ENCODE peak calls at places on chromosomes 16 and 17, in four cellular contexts. One of them, this sample, is unnamed.

GRCh38 chr16:12793120-12793889 is 10.4 kb downstream of the CPPED1 start:
- DNase-seq in esophagus squamous epithelium: no peak
- DNase-seq in tibial nerve: no peak
- DNase-seq in thoracic aorta: no peak
- DNase-seq in this sample: no peak

GRCh38 chr17:71055128-71055527 is 885.8 kb downstream of the KCNJ2 start:
- DNase-seq in esophagus squamous epithelium: no peak
- DNase-seq in tibial nerve: no peak
- DNase-seq in thoracic aorta: no peak
- DNase-seq in this sample: no peak

GRCh38 chr16:13921328-13921727 is 1.4 kb downstream of the ERCC4 start:
- DNase-seq in tibial nerve: no peak
- DNase-seq in thoracic aorta: no peak
- DNase-seq in esophagus squamous epithelium: no peak
- DNase-seq in this sample: no peak

GRCh38 chr17:50979524-50979927 is 113.4 kb upstream of the TOB1 start:
- DNase-seq in thoracic aorta: no peak
- DNase-seq in esophagus squamous epithelium: no peak
- DNase-seq in tibial nerve: no peak
- DNase-seq in this sample: no peak

GRCh38 chr17:75830168-75831031 is 13.8 kb downstream of the UNC13D start:
- DNase-seq in esophagus squamous epithelium: no peak
- DNase-seq in tibial nerve: no peak
- DNase-seq in thoracic aorta: no peak
- DNase-seq in this sample: no peak

GRCh38 chr16:2095315-2095853 is 40.3 kb downstream of the PKD1 start:
- DNase-seq in esophagus squamous epithelium: no peak
- DNase-seq in tibial nerve: no peak
- DNase-seq in thoracic aorta: no peak
- DNase-seq in this sample: no peak

GRCh38 chr16:21943571-21943970 is 9.6 kb upstream of the UQCRC2 start:
- DNase-seq in thoracic aorta: no peak
- DNase-seq in tibial nerve: no peak
- DNase-seq in esophagus squamous epithelium: no peak
- DNase-seq in this sample: no peak

GRCh38 chr17:66525338-66525737 is 222.9 kb downstream of the PRKCA start:
- DNase-seq in tibial nerve: no peak
- DNase-seq in esophagus squamous epithelium: no peak
- DNase-seq in thoracic aorta: no peak
- DNase-seq in this sample: no peak

GRCh38 chr17:44781553-44782348 is 23.0 kb downstream of the ADAM11 start:
- DNase-seq in esophagus squamous epithelium: no peak
- DNase-seq in thoracic aorta: no peak
- DNase-seq in tibial nerve: no peak
- DNase-seq in this sample: no peak

GRCh38 chr16:2955438-2955778 is 8.7 kb upstream of the KREMEN2 start:
- DNase-seq in thoracic aorta: no peak
- DNase-seq in tibial nerve: no peak
- DNase-seq in esophagus squamous epithelium: no peak
- DNase-seq in this sample: no peak

GRCh38 chr17:74199306-74200092 is 4.0 kb upstream of the RPL38 start:
- DNase-seq in esophagus squamous epithelium: no peak
- DNase-seq in thoracic aorta: no peak
- DNase-seq in tibial nerve: peak; percentile 61
- DNase-seq in this sample: no peak

GRCh38 chr16:4693296-4693955 is at the start of gene NUDT16L1:
- DNase-seq in thoracic aorta: peak; percentile 77
- DNase-seq in esophagus squamous epithelium: peak; percentile 86
- DNase-seq in tibial nerve: peak; percentile 89
- DNase-seq in this sample: peak; percentile 70

GRCh38 chr17:266701-267656 is 85.5 kb upstream of the DOC2B start:
- DNase-seq in esophagus squamous epithelium: no peak
- DNase-seq in thoracic aorta: peak; percentile 45
- DNase-seq in tibial nerve: no peak
- DNase-seq in this sample: no peak

GRCh38 chr16:4936991-4937781 is at the start of gene PPL:
- DNase-seq in tibial nerve: peak; percentile 37
- DNase-seq in esophagus squamous epithelium: no peak
- DNase-seq in thoracic aorta: no peak
- DNase-seq in this sample: no peak

GRCh38 chr17:34613064-34614019 is 34.0 kb downstream of the TMEM132E start:
- DNase-seq in thoracic aorta: no peak
- DNase-seq in esophagus squamous epithelium: no peak
- DNase-seq in tibial nerve: no peak
- DNase-seq in this sample: no peak

GRCh38 chr17:4956493-4957061 is 5.7 kb downstream of the ENO3 start:
- DNase-seq in thoracic aorta: no peak
- DNase-seq in tibial nerve: no peak
- DNase-seq in esophagus squamous epithelium: no peak
- DNase-seq in this sample: no peak

GRCh38 chr17:73290399-73291259 is 21.2 kb downstream of the CDC42EP4 start:
- DNase-seq in tibial nerve: no peak
- DNase-seq in esophagus squamous epithelium: no peak
- DNase-seq in thoracic aorta: no peak
- DNase-seq in this sample: no peak

GRCh38 chr17:43018008-43018853 is 4.0 kb downstream of the VAT1 start:
- DNase-seq in thoracic aorta: no peak
- DNase-seq in tibial nerve: no peak
- DNase-seq in esophagus squamous epithelium: no peak
- DNase-seq in this sample: no peak

GRCh38 chr17:75273968-75274708 is 3.1 kb upstream of the MIF4GD start:
- DNase-seq in esophagus squamous epithelium: no peak
- DNase-seq in thoracic aorta: no peak
- DNase-seq in tibial nerve: no peak
- DNase-seq in this sample: no peak

GRCh38 chr16:9012848-9013507 is 49.3 kb upstream of the USP7 start:
- DNase-seq in esophagus squamous epithelium: no peak
- DNase-seq in thoracic aorta: no peak
- DNase-seq in tibial nerve: no peak
- DNase-seq in this sample: no peak

GRCh38 chr17:61349350-61349749 is 50.3 kb upstream of the TBX2 start:
- DNase-seq in thoracic aorta: no peak
- DNase-seq in esophagus squamous epithelium: no peak
- DNase-seq in tibial nerve: no peak
- DNase-seq in this sample: no peak

DNA sequence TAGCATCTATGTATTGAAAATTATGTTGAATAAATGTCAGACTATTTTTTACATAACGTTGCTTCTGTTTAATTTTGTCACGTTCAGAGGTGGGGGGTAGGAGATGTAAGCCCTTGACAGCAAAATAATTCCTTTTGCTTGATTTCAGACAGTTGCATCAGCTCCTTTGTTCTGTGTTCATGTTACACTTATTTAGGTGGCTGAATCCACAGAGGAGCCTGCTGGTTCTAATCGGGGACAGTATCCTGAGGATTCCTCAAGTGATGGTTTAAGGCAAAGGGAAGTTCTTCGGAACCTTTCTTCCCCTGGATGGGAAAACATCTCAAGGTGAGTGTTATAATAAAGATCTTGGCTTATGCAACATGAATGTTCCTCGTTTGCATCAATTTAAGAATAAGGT is 4.5 kb downstream of the HERPUD1 start:
- DNase-seq in thoracic aorta: no peak
- DNase-seq in esophagus squamous epithelium: no peak
- DNase-seq in tibial nerve: no peak
- DNase-seq in this sample: no peak
- H3K4me3 ChIP-seq in thoracic aorta: no peak overlapping the region
- H3K4me3 ChIP-seq in esophagus squamous epithelium: no peak overlapping the region
- H3K4me3 ChIP-seq in tibial nerve: peak overlapping the region; percentile 100
- H3K4me3 ChIP-seq in this sample: no peak overlapping the region

GRCh38 chr16:67150058-67150832 is 553 bp downstream of the B3GNT9 start:
- DNase-seq in tibial nerve: no peak
- DNase-seq in esophagus squamous epithelium: no peak
- DNase-seq in thoracic aorta: no peak
- DNase-seq in this sample: no peak
- TF ChIP-seq CTCF in tibial nerve: no peak
- TF ChIP-seq CTCF in esophagus squamous epithelium: peak; percentile 11
- TF ChIP-seq CTCF in thoracic aorta: no peak
- TF ChIP-seq CTCF in this sample: peak; percentile 17

GRCh38 chr17:47871048-47871447 is 20.1 kb upstream of the SP6 start:
- DNase-seq in esophagus squamous epithelium: no peak
- DNase-seq in tibial nerve: no peak
- DNase-seq in thoracic aorta: no peak
- DNase-seq in this sample: no peak

GRCh38 chr17:47875011-47875471 is 21.0 kb upstream of the SP2 start:
- DNase-seq in tibial nerve: no peak
- DNase-seq in esophagus squamous epithelium: no peak
- DNase-seq in thoracic aorta: no peak
- DNase-seq in this sample: no peak

GRCh38 chr17:47873200-47874090 is 22.5 kb upstream of the SP6 start:
- DNase-seq in esophagus squamous epithelium: no peak
- DNase-seq in thoracic aorta: no peak
- DNase-seq in tibial nerve: no peak
- DNase-seq in this sample: no peak

GRCh38 chr17:47872019-47872650 is 21.2 kb upstream of the SP6 start:
- DNase-seq in tibial nerve: no peak
- DNase-seq in thoracic aorta: no peak
- DNase-seq in esophagus squamous epithelium: no peak
- DNase-seq in this sample: no peak

DNA sequence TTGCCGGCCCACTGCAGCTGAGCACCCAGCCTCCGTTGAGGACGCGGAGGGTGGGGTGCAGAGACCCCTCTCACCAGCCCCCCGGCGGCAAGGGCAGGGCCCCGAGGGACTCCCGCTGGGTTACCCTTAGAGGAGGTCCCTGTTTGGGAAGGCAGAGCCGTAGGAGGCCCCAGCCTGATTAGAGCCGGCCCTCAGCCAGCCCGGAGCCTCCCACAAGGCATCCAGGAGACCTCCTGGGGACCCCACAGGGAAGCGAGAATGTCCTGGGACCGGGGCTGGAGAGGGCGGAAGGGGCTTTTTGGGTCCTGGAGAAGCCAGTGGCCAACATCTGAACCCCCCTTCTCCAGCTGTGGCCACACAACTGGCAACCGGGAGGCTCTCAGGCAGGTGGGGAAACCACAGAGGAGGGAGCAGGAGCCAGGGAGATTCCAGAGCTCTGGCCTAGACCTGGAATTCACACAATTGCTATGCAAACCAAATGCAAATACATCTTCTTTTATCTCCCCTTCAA is 21.7 kb upstream of the SP6 start:
- DNase-seq in tibial nerve: no peak
- DNase-seq in esophagus squamous epithelium: no peak
- DNase-seq in thoracic aorta: no peak
- DNase-seq in this sample: no peak
- H3K27me3 ChIP-seq in tibial nerve: peaks cover 69% of the 10 kb centered on the region
- H3K27me3 ChIP-seq in esophagus squamous epithelium: peaks cover 94% of the 10 kb centered on the region
- H3K27me3 ChIP-seq in thoracic aorta: peaks cover 8% of the 10 kb centered on the region
- H3K27me3 ChIP-seq in this sample: peaks cover 14% of the 10 kb centered on the region

GRCh38 chr16:79286646-79287423 is 313.7 kb downstream of the MAF start:
- DNase-seq in thoracic aorta: no peak
- DNase-seq in tibial nerve: peak; percentile 15
- DNase-seq in esophagus squamous epithelium: no peak
- DNase-seq in this sample: no peak
- H3K4me3 ChIP-seq in thoracic aorta: peak overlapping the region; percentile 61
- H3K4me3 ChIP-seq in tibial nerve: peak overlapping the region; percentile 50
- H3K4me3 ChIP-seq in esophagus squamous epithelium: peak overlapping the region; percentile 11
- H3K4me3 ChIP-seq in this sample: no peak overlapping the region

GRCh38 chr16:57648125-57648524 is 19.7 kb downstream of the ADGRG1 start:
- DNase-seq in thoracic aorta: no peak
- DNase-seq in esophagus squamous epithelium: no peak
- DNase-seq in tibial nerve: no peak
- DNase-seq in this sample: no peak

GRCh38 chr16:57647136-57647875 is 18.9 kb downstream of the ADGRG1 start:
- DNase-seq in esophagus squamous epithelium: no peak
- DNase-seq in thoracic aorta: no peak
- DNase-seq in tibial nerve: no peak
- DNase-seq in this sample: no peak

GRCh38 chr16:57649846-57650245 is 18.3 kb upstream of the ADGRG3 start:
- DNase-seq in thoracic aorta: no peak
- DNase-seq in esophagus squamous epithelium: no peak
- DNase-seq in tibial nerve: no peak
- DNase-seq in this sample: no peak

GRCh38 chr16:57648590-57649442 is 19.3 kb upstream of the ADGRG3 start:
- DNase-seq in esophagus squamous epithelium: peak; percentile 22
- DNase-seq in tibial nerve: peak; percentile 80
- DNase-seq in thoracic aorta: no peak
- DNase-seq in this sample: no peak

GRCh38 chr16:57649443-57649751 is 18.7 kb upstream of the ADGRG3 start:
- DNase-seq in esophagus squamous epithelium: no peak
- DNase-seq in tibial nerve: no peak
- DNase-seq in thoracic aorta: no peak
- DNase-seq in this sample: no peak
- TF ChIP-seq CTCF in esophagus squamous epithelium: no peak
- TF ChIP-seq CTCF in tibial nerve: no peak
- TF ChIP-seq CTCF in thoracic aorta: no peak
- TF ChIP-seq CTCF in this sample: no peak

GRCh38 chr17:10107320-10108165 is 90.9 kb downstream of the GAS7 start:
- DNase-seq in esophagus squamous epithelium: no peak
- DNase-seq in thoracic aorta: no peak
- DNase-seq in tibial nerve: no peak
- DNase-seq in this sample: no peak
- H3K27me3 ChIP-seq in esophagus squamous epithelium: no peaks in the 10 kb centered on the region
- H3K27me3 ChIP-seq in thoracic aorta: no peaks in the 10 kb centered on the region
- H3K27me3 ChIP-seq in tibial nerve: no peaks in the 10 kb centered on the region
- H3K27me3 ChIP-seq in this sample: no peaks in the 10 kb centered on the region